ENCODE peak calls at places on chromosomes 4 and X, in six cellular contexts. One of them, this sample, is unnamed.

GRCh38 chr4:88010921-88011320 is 3.5 kb downstream of the PKD2 start:
- DNase-seq in coronary artery: no peak
- DNase-seq in GM12864: no peak
- DNase-seq in mesothelial cell of epicardium: no peak
- DNase-seq in right atrium auricular region: no peak
- DNase-seq in neural progenitor cell: no peak
- DNase-seq in this sample: no peak

GRCh38 chrX:118254611-118255010 is 91.3 kb upstream of the WDR44 start:
- DNase-seq in GM12864: peak; percentile 21
- DNase-seq in coronary artery: no peak
- DNase-seq in mesothelial cell of epicardium: no peak
- DNase-seq in neural progenitor cell: peak; percentile 60
- DNase-seq in right atrium auricular region: peak; percentile 74
- DNase-seq in this sample: no peak

GRCh38 chr4:121827851-121828250 is 4.2 kb upstream of the CCNA2 start:
- DNase-seq in mesothelial cell of epicardium: no peak
- DNase-seq in neural progenitor cell: no peak
- DNase-seq in right atrium auricular region: no peak
- DNase-seq in GM12864: no peak
- DNase-seq in coronary artery: no peak
- DNase-seq in this sample: no peak

GRCh38 chr4:43457866-43458265 is 565.4 kb downstream of the GRXCR1 start:
- DNase-seq in mesothelial cell of epicardium: no peak
- DNase-seq in GM12864: no peak
- DNase-seq in neural progenitor cell: no peak
- DNase-seq in right atrium auricular region: no peak
- DNase-seq in coronary artery: no peak
- DNase-seq in this sample: no peak

GRCh38 chrX:53479295-53479694 is 45.1 kb upstream of the HSD17B10 start:
- DNase-seq in right atrium auricular region: no peak
- DNase-seq in mesothelial cell of epicardium: no peak
- DNase-seq in coronary artery: no peak
- DNase-seq in neural progenitor cell: peak; percentile 7
- DNase-seq in GM12864: no peak
- DNase-seq in this sample: no peak

GRCh38 chr4:101823864-101824263 is 33.3 kb downstream of the BANK1 start:
- DNase-seq in GM12864: no peak
- DNase-seq in mesothelial cell of epicardium: no peak
- DNase-seq in right atrium auricular region: no peak
- DNase-seq in coronary artery: no peak
- DNase-seq in neural progenitor cell: no peak
- DNase-seq in this sample: no peak

GRCh38 chrX:101973066-101973465 is 41.2 kb upstream of the ZMAT1 start:
- DNase-seq in GM12864: no peak
- DNase-seq in neural progenitor cell: no peak
- DNase-seq in mesothelial cell of epicardium: no peak
- DNase-seq in right atrium auricular region: no peak
- DNase-seq in coronary artery: no peak
- DNase-seq in this sample: no peak

GRCh38 chr4:145935253-145936141 is 3.1 kb downstream of the ZNF827 start:
- DNase-seq in mesothelial cell of epicardium: no peak
- DNase-seq in GM12864: no peak
- DNase-seq in coronary artery: no peak
- DNase-seq in neural progenitor cell: peak; percentile 38
- DNase-seq in right atrium auricular region: no peak
- DNase-seq in this sample: no peak

GRCh38 chr4:147790412-147790811 is 58.5 kb downstream of the ARHGAP10 start:
- DNase-seq in right atrium auricular region: no peak
- DNase-seq in neural progenitor cell: no peak
- DNase-seq in mesothelial cell of epicardium: no peak
- DNase-seq in coronary artery: no peak
- DNase-seq in GM12864: no peak
- DNase-seq in this sample: no peak

GRCh38 chr4:132417220-132417619 is 731.9 kb upstream of the PCDH10 start:
- DNase-seq in coronary artery: no peak
- DNase-seq in neural progenitor cell: peak; percentile 28
- DNase-seq in right atrium auricular region: no peak
- DNase-seq in GM12864: no peak
- DNase-seq in mesothelial cell of epicardium: no peak
- DNase-seq in this sample: no peak

GRCh38 chrX:1221296-1221845 is 8.9 kb upstream of the CRLF2 start:
- DNase-seq in GM12864: no peak
- DNase-seq in mesothelial cell of epicardium: no peak
- DNase-seq in right atrium auricular region: no peak
- DNase-seq in coronary artery: no peak
- DNase-seq in neural progenitor cell: no peak
- DNase-seq in this sample: no peak

GRCh38 chr4:71303850-71304249 is 35.0 kb upstream of the SLC4A4 start:
- DNase-seq in GM12864: no peak
- DNase-seq in coronary artery: no peak
- DNase-seq in mesothelial cell of epicardium: no peak
- DNase-seq in right atrium auricular region: no peak
- DNase-seq in neural progenitor cell: no peak
- DNase-seq in this sample: no peak

GRCh38 chr4:6873291-6873690 is 36.3 kb upstream of the TBC1D14 start:
- DNase-seq in neural progenitor cell: peak; percentile 34
- DNase-seq in GM12864: no peak
- DNase-seq in mesothelial cell of epicardium: no peak
- DNase-seq in coronary artery: no peak
- DNase-seq in right atrium auricular region: no peak
- DNase-seq in this sample: no peak

GRCh38 chr4:89929425-89930272 is 35.0 kb downstream of the MMRN1 start:
- DNase-seq in right atrium auricular region: no peak
- DNase-seq in coronary artery: no peak
- DNase-seq in neural progenitor cell: no peak
- DNase-seq in mesothelial cell of epicardium: no peak
- DNase-seq in GM12864: no peak
- DNase-seq in this sample: no peak

GRCh38 chr4:6885953-6886557 is 23.6 kb upstream of the TBC1D14 start:
- DNase-seq in right atrium auricular region: peak; percentile 87
- DNase-seq in mesothelial cell of epicardium: no peak
- DNase-seq in coronary artery: peak; percentile 78
- DNase-seq in GM12864: no peak
- DNase-seq in neural progenitor cell: no peak
- DNase-seq in this sample: no peak

GRCh38 chr4:110514889-110515479 is 39.0 kb downstream of the ENPEP start:
- DNase-seq in right atrium auricular region: no peak
- DNase-seq in GM12864: no peak
- DNase-seq in neural progenitor cell: peak; percentile 37
- DNase-seq in mesothelial cell of epicardium: no peak
- DNase-seq in coronary artery: no peak
- DNase-seq in this sample: no peak

GRCh38 chr4:80335226-80335553 is 340 bp upstream of the CFAP299 start:
- DNase-seq in mesothelial cell of epicardium: no peak
- DNase-seq in right atrium auricular region: no peak
- DNase-seq in GM12864: no peak
- DNase-seq in neural progenitor cell: no peak
- DNase-seq in coronary artery: no peak
- DNase-seq in this sample: no peak

GRCh38 chr4:80043534-80043933 is 29.5 kb downstream of the ANTXR2 start:
- DNase-seq in neural progenitor cell: no peak
- DNase-seq in GM12864: no peak
- DNase-seq in coronary artery: no peak
- DNase-seq in mesothelial cell of epicardium: no peak
- DNase-seq in right atrium auricular region: no peak
- DNase-seq in this sample: no peak

GRCh38 chr4:138689593-138689992 is 326.0 kb upstream of the NOCT start:
- DNase-seq in mesothelial cell of epicardium: no peak
- DNase-seq in coronary artery: no peak
- DNase-seq in GM12864: no peak
- DNase-seq in right atrium auricular region: no peak
- DNase-seq in neural progenitor cell: no peak
- DNase-seq in this sample: no peak

GRCh38 chr4:83708500-83709175 is 172.7 kb downstream of the GPAT3 start:
- DNase-seq in coronary artery: no peak
- DNase-seq in mesothelial cell of epicardium: no peak
- DNase-seq in neural progenitor cell: peak; percentile 63
- DNase-seq in GM12864: no peak
- DNase-seq in right atrium auricular region: no peak
- DNase-seq in this sample: no peak
- TF ChIP-seq CTCF in coronary artery: no peak
- TF ChIP-seq CTCF in mesothelial cell of epicardium: no peak
- TF ChIP-seq CTCF in neural progenitor cell: no peak
- TF ChIP-seq CTCF in GM12864: no peak
- TF ChIP-seq CTCF in right atrium auricular region: no peak
- TF ChIP-seq CTCF in this sample: no peak

DNA sequence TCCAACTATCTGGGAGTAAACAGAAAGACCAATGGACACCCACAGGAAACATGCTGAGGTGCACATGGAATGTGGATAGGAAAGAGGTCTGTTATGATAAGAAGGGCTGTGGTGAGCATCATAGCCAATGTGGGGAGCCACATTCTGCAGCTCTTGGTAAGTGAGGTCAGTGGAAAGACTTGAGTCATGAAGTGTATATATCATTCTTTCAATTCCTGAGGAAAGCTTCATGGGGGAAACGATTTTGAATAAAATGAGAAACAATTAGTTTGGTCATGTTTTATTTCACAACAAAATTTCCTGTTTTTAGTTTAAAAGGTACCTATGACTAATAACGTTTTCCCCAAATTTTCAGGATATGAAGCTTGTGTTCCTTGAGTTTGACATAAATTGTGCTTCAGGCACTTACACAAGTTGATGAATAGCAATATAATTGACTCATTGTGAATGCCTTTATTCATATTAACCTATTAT is 41.4 kb upstream of the RASSF6 start:
- DNase-seq in right atrium auricular region: no peak
- DNase-seq in GM12864: no peak
- DNase-seq in neural progenitor cell: no peak
- DNase-seq in mesothelial cell of epicardium: no peak
- DNase-seq in coronary artery: no peak
- DNase-seq in this sample: no peak
- TF ChIP-seq CTCF in right atrium auricular region: no peak
- TF ChIP-seq CTCF in GM12864: no peak
- TF ChIP-seq CTCF in neural progenitor cell: no peak
- TF ChIP-seq CTCF in mesothelial cell of epicardium: no peak
- TF ChIP-seq CTCF in coronary artery: no peak
- TF ChIP-seq CTCF in this sample: no peak

GRCh38 chr4:55409468-55410171 is 13.9 kb downstream of the TMEM165 start:
- DNase-seq in right atrium auricular region: no peak
- DNase-seq in neural progenitor cell: peak; percentile 62
- DNase-seq in mesothelial cell of epicardium: no peak
- DNase-seq in coronary artery: no peak
- DNase-seq in GM12864: no peak
- DNase-seq in this sample: no peak
- TF ChIP-seq CTCF in right atrium auricular region: peak; percentile 55
- TF ChIP-seq CTCF in neural progenitor cell: peak; percentile 54
- TF ChIP-seq CTCF in mesothelial cell of epicardium: no peak
- TF ChIP-seq CTCF in coronary artery: peak; percentile 24
- TF ChIP-seq CTCF in GM12864: peak; percentile 58
- TF ChIP-seq CTCF in this sample: no peak

GRCh38 chrX:115173181-115173580 is 16.0 kb upstream of the RBMXL3 start:
- DNase-seq in GM12864: no peak
- DNase-seq in neural progenitor cell: peak; percentile 47
- DNase-seq in mesothelial cell of epicardium: no peak
- DNase-seq in coronary artery: no peak
- DNase-seq in right atrium auricular region: no peak
- DNase-seq in this sample: no peak
- TF ChIP-seq CTCF in GM12864: no peak
- TF ChIP-seq CTCF in neural progenitor cell: no peak
- TF ChIP-seq CTCF in mesothelial cell of epicardium: no peak
- TF ChIP-seq CTCF in coronary artery: no peak
- TF ChIP-seq CTCF in right atrium auricular region: no peak
- TF ChIP-seq CTCF in this sample: no peak

DNA sequence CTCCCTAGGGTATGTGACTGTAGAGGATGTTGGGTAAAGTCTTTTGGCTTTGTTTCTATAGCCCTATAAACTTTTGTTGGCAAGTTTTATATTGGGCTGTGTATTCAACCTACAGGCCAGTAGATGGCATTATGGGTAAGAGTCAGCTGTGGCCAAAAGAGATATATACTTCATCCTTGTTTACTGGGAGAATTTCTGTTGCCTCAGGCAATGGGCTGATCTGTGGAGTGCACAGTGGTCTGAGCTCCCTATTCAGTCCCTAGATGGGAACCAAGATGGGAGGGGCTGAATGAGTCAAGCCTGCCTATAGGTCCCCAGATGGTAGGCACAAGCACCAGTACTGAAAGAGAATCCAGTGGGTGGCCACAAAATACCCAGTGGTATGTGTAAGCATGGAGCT is 580.6 kb downstream of the EPHA5 start:
- DNase-seq in coronary artery: no peak
- DNase-seq in mesothelial cell of epicardium: no peak
- DNase-seq in right atrium auricular region: no peak
- DNase-seq in GM12864: no peak
- DNase-seq in neural progenitor cell: peak; percentile 4
- DNase-seq in this sample: no peak
- TF ChIP-seq CTCF in coronary artery: no peak
- TF ChIP-seq CTCF in mesothelial cell of epicardium: no peak
- TF ChIP-seq CTCF in right atrium auricular region: peak; percentile 47
- TF ChIP-seq CTCF in GM12864: no peak
- TF ChIP-seq CTCF in neural progenitor cell: peak; percentile 30
- TF ChIP-seq CTCF in this sample: no peak

GRCh38 chr4:84150177-84150576 is 348.9 kb downstream of the NKX6-1 start:
- DNase-seq in GM12864: no peak
- DNase-seq in coronary artery: no peak
- DNase-seq in right atrium auricular region: no peak
- DNase-seq in mesothelial cell of epicardium: no peak
- DNase-seq in neural progenitor cell: no peak
- DNase-seq in this sample: no peak
- TF ChIP-seq CTCF in GM12864: no peak
- TF ChIP-seq CTCF in coronary artery: no peak
- TF ChIP-seq CTCF in right atrium auricular region: no peak
- TF ChIP-seq CTCF in mesothelial cell of epicardium: no peak
- TF ChIP-seq CTCF in neural progenitor cell: no peak
- TF ChIP-seq CTCF in this sample: no peak